ENCODE peak calls at places on chromosomes 3 and 15, in eight cellular contexts. T, O, I, H, J, R, L and V are unnamed samples.
A peak's percentile ranks its signal among the peaks of the same experiment; 100 is the strongest.

GRCh38 chr15:89171136-89172072 is 50.0 kb downstream of the RLBP1 start:
- DNase-seq in O (peak; percentile 62), H (peak; percentile 53), I (no peak), L (peak; percentile 71), T (peak; percentile 76), R (no peak), J (no peak), V (peak; percentile 77)

GRCh38 chr15:77481670-77482069 is 61.0 kb downstream of the HMG20A start:
- DNase-seq in R (no peak), J (no peak), I (no peak), T (no peak), O (no peak), L (no peak), H (no peak), V (no peak)

GRCh38 chr3:10248984-10249748 is 907 bp downstream of the TATDN2 start:
- DNase-seq in R (no peak), O (no peak), H (peak; percentile 49), L (no peak), J (peak; percentile 8), I (no peak), T (peak; percentile 89), V (peak; percentile 79)

GRCh38 chr3:22977650-22978289 is 225.4 kb upstream of the UBE2E2 start:
- DNase-seq in T (no peak), I (no peak), R (no peak), L (no peak), H (no peak), O (no peak), J (no peak), V (no peak)

GRCh38 chr15:58517682-58518525 is 86.1 kb downstream of the LIPC start:
- DNase-seq in I (no peak), J (no peak), O (no peak), T (no peak), L (no peak), R (peak; percentile 85), H (peak; percentile 67), V (no peak)

GRCh38 chr3:26058774-26059455 is 269.0 kb downstream of the OXSM start:
- DNase-seq in J (no peak), I (no peak), O (no peak), L (no peak), H (no peak), R (no peak), T (no peak), V (no peak)

GRCh38 chr3:85074003-85074402 is 115.2 kb downstream of the CADM2 start:
- DNase-seq in T (no peak), H (no peak), J (no peak), R (no peak), I (no peak), L (no peak), O (no peak), V (no peak)

GRCh38 chr3:156474560-156475389 is 80.1 kb downstream of the SSR3 start:
- DNase-seq in L (no peak), O (no peak), R (no peak), J (no peak), I (no peak), H (no peak), T (no peak), V (no peak)

GRCh38 chr3:127556565-127556964 is 34.0 kb downstream of the TPRA1 start:
- DNase-seq in J (no peak), T (no peak), L (no peak), I (no peak), H (no peak), R (no peak), O (no peak), V (no peak)

GRCh38 chr15:70430029-70430428 is 332.3 kb upstream of the TLE3 start:
- DNase-seq in R (no peak), O (no peak), J (no peak), T (no peak), H (peak; percentile 34), I (no peak), L (no peak), V (no peak)

GRCh38 chr15:64693134-64693533 is 82.3 kb downstream of the RBPMS2 start:
- DNase-seq in J (peak; percentile 28), L (peak; percentile 48), H (peak; percentile 38), T (peak; percentile 70), O (peak; percentile 78), I (no peak), R (no peak), V (peak; percentile 53)

GRCh38 chr15:58758141-58758540 is 8.6 kb upstream of the ADAM10 start:
- DNase-seq in O (no peak), H (no peak), I (no peak), J (no peak), T (no peak), R (no peak), L (no peak), V (no peak)

GRCh38 chr15:49693491-49693890 is 72.6 kb downstream of the DTWD1 start:
- DNase-seq in I (no peak), O (no peak), J (no peak), L (no peak), H (no peak), R (no peak), T (no peak), V (no peak)

GRCh38 chr3:43246956-43247355 is 39.4 kb upstream of the SNRK start:
- DNase-seq in T (no peak), R (no peak), I (no peak), L (no peak), J (no peak), O (no peak), H (no peak), V (no peak)

GRCh38 chr3:42023380-42023779 is 61.5 kb upstream of the ULK4 start:
- DNase-seq in O (no peak), I (no peak), L (no peak), R (no peak), T (no peak), H (no peak), J (no peak), V (no peak)

GRCh38 chr3:42431099-42431498 is 20.7 kb upstream of the LYZL4 start:
- DNase-seq in H (no peak), J (no peak), I (no peak), T (no peak), R (no peak), L (no peak), O (no peak), V (no peak)

GRCh38 chr3:44045476-44046275 is 196.0 kb upstream of the TOPAZ1 start:
- DNase-seq in L (peak; percentile 50), H (peak; percentile 75), T (peak; percentile 83), I (peak; percentile 52), O (no peak), R (peak; percentile 98), J (no peak), V (peak; percentile 67)

GRCh38 chr3:143975549-143976152 is 4.0 kb downstream of the DIPK2A start:
- DNase-seq in O (peak; percentile 13), T (no peak), H (peak; percentile 34), L (no peak), R (no peak), J (peak; percentile 9), I (no peak), V (no peak)

GRCh38 chr3:160667452-160667851 is 9.5 kb upstream of the ARL14 start:
- DNase-seq in O (no peak), T (no peak), R (no peak), I (no peak), H (no peak), J (no peak), L (peak; percentile 43), V (no peak)

GRCh38 chr15:85858586-85859375 is 64.1 kb upstream of the KLHL25 start:
- DNase-seq in T (peak; percentile 88), R (no peak), L (peak; percentile 72), O (peak; percentile 34), H (peak; percentile 68), I (no peak), J (peak; percentile 38), V (peak; percentile 59)
- H3K4me3 ChIP-seq in T (no peak overlapping the region), R (no peak overlapping the region), L (no peak overlapping the region), O (no peak overlapping the region), H (no peak overlapping the region), I (no peak overlapping the region), J (no peak overlapping the region), V (no peak overlapping the region)

DNA sequence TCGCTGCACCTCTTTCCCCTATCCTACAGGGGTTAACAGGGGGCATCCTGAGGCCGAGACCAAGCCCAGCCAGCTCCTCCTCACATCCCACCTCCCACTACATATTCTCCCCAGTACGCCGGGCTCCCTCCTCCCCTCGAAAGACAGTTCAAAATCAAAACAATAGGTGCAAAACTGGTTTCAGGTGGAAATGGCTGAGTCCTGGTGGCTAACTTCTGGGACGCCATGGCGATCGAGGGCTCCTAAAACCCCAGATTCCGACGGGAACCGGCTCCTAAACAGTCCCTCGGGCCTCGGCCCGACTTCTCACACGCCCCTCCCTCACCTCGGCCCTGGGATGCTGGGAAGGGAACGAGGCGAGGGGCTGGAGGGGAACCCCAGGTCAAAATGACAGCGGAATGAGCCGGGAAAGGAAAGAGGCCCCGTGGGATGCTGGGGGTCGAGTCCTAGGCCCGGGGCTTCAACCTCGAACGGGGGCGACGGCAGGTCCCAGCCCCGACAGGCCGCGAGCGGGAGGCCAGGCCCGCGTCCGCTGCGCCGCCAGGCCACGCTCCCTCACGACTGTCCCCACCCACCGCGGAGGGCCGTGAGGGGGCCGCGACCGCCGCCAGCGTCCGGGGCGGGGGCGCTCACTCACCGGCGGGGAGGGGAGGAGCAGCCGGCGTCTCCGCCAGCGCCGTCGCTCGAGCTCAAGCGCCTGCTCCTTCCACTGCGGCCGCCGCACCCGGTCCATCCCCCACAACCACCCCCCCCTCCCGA is 475 bp downstream of the TMCC1 start:
- DNase-seq in T (peak; percentile 95), J (peak; percentile 12), I (no peak), O (peak; percentile 36), R (peak; percentile 23), L (no peak), H (peak; percentile 40), V (peak; percentile 94)
- TF ChIP-seq POLR2AphosphoS5 in T (peak; percentile 87), J (no peak), I (peak; percentile 52), O (no peak), R (peak; percentile 49), L (no peak), H (no peak), V (peak; percentile 45)

DNA sequence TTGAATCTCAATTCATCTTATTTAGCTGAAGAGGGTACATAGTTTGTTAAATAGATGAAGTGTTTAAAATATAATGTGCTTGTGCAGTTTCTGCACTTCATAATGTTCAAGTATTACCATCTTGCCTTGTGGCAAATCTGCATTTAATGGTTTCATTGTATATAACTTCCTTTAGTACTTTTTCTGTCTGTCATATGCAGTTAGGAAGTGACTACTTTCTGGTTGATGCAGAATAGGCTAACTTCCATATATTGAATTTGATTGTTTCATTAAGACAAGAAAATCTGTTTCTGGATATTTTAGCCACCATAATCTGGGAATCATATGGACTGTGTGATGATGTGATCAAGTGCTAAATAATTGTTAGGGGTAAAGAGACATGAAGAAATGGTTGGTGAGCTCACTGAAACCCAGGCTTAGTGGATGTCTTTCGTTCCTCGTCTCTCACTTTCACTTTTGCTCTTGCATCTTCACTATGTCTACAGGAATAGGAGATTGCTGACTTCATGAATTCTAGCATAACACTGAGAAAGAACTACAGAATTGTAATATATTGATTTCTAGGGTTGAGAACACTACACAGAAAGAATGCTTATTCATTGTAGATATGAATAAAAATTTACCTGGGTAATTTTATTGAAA is 3.5 kb upstream of the MNS1 start:
- DNase-seq in R (peak; percentile 33), J (no peak), O (no peak), T (no peak), H (peak; percentile 22), L (no peak), I (no peak), V (no peak)
- H3K4me3 ChIP-seq in R (peak overlapping the region; percentile 46), J (no peak overlapping the region), O (peak overlapping the region; percentile 35), T (peak overlapping the region; percentile 31), H (peak overlapping the region; percentile 28), L (peak overlapping the region; percentile 13), I (no peak overlapping the region), V (no peak overlapping the region)

DNA sequence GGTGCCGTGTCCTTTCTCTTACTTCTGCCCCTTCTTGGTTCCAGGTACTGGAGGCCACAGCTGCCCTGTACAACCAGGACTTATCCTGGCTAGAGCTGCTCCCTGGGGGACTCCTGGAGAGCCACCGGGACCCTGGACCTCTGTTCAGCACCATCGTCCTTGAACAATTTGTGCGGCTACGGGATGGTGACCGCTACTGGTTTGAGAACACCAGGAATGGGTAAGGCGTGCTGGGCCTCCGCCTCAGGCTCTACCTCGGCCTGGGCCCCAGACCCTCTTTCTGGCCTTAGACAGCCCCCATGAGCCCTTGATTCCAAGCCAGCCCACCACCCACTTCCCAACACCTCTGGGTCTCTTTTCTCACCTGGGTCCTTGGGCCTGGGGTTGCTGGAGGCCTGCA is 11.1 kb downstream of the DUOX1 start:
- DNase-seq in T (peak; percentile 41), R (no peak), I (no peak), H (no peak), O (no peak), J (no peak), L (no peak), V (no peak)
- TF ChIP-seq POLR2AphosphoS5 in T (no peak), R (no peak), I (no peak), H (no peak), O (no peak), J (no peak), L (no peak), V (no peak)